ENCODE peak calls at places on chromosome 11, in nine cellular contexts. U is left ventricle myocardium inferior, J is right atrium auricular region, D is kidney, O is H9, R is GM20000, I is suprapubic skin, X is lower lobe of right lung, W is DND-41. L is an unnamed sample.

GRCh38 chr11:115144014-115144413 is 360.2 kb downstream of the CADM1 start:
- DNase-seq in R (no peak), U (no peak), X (no peak), J (no peak), O (no peak), W (no peak), D (peak), I (no peak), L (no peak)

GRCh38 chr11:122723576-122723975 is 68.1 kb downstream of the UBASH3B start:
- DNase-seq in O (no peak), I (no peak), X (no peak), U (no peak), D (no peak), R (no peak), W (peak), J (no peak), L (peak)

GRCh38 chr11:112625816-112626215 is 335.4 kb upstream of the NCAM1 start:
- DNase-seq in R (no peak), J (no peak), X (no peak), O (no peak), W (no peak), I (no peak), U (no peak), D (no peak), L (no peak)

GRCh38 chr11:538431-539051 is 1.2 kb downstream of the LRRC56 start:
- DNase-seq in X (peak), U (peak), I (peak), W (no peak), R (no peak), J (no peak), D (no peak), O (no peak), L (no peak)

GRCh38 chr11:95443386-95443785 is 212.4 kb upstream of the SESN3 start:
- DNase-seq in D (no peak), W (no peak), O (no peak), J (no peak), X (no peak), U (no peak), R (peak), I (no peak), L (peak)

GRCh38 chr11:10304495-10305261 is at the start of gene ADM:
- DNase-seq in W (peak), U (peak), R (peak), O (peak), J (peak), D (peak), I (peak), X (peak), L (peak)

GRCh38 chr11:32427935-32428664 is 7.2 kb downstream of the WT1 start:
- DNase-seq in O (peak), W (no peak), U (no peak), J (no peak), I (no peak), D (peak), X (no peak), R (peak), L (no peak)

GRCh38 chr11:88303037-88303436 is 34.5 kb downstream of the CTSC start:
- DNase-seq in R (no peak), J (no peak), I (no peak), U (no peak), O (no peak), X (no peak), D (no peak), W (no peak), L (no peak)

GRCh38 chr11:71327156-71328085 is 75.0 kb upstream of the SHANK2 start:
- DNase-seq in D (no peak), X (no peak), J (no peak), W (no peak), O (no peak), I (no peak), R (no peak), U (no peak), L (no peak)

GRCh38 chr11:71580057-71581003 is 2.3 kb downstream of the KRTAP5-11 start:
- DNase-seq in D (no peak), I (no peak), W (peak), J (no peak), R (peak), X (no peak), O (peak), U (peak), L (peak)

GRCh38 chr11:75035911-75036536 is 47.3 kb downstream of the NEU3 start:
- DNase-seq in R (no peak), O (peak), I (no peak), X (no peak), J (no peak), U (no peak), W (peak), D (no peak), L (no peak)

GRCh38 chr11:118918128-118918685 is 7.5 kb downstream of the BCL9L start:
- DNase-seq in I (peak), D (peak), R (no peak), W (no peak), O (peak), J (peak), X (peak), U (peak), L (peak)

GRCh38 chr11:93234602-93235207 is 36.9 kb upstream of the SLC36A4 start:
- DNase-seq in R (peak), W (peak), O (peak), D (peak), J (peak), X (peak), U (peak), I (peak), L (peak)

GRCh38 chr11:706957-707816 is 1.2 kb downstream of the EPS8L2 start:
- DNase-seq in D (peak), O (peak), R (peak), X (peak), W (no peak), J (no peak), I (peak), U (no peak), L (no peak)

GRCh38 chr11:12762696-12763324 is 88.6 kb downstream of the TEAD1 start:
- DNase-seq in D (no peak), I (no peak), U (no peak), W (no peak), O (no peak), R (no peak), J (no peak), X (no peak), L (no peak)

GRCh38 chr11:119907122-119907933 is 178.3 kb upstream of the NECTIN1 start:
- DNase-seq in R (no peak), I (no peak), O (no peak), X (peak), U (no peak), J (no peak), D (no peak), W (no peak), L (no peak)

GRCh38 chr11:60926500-60926899 is 2.2 kb downstream of the TMEM132A start:
- DNase-seq in O (no peak), U (no peak), J (no peak), W (no peak), R (no peak), X (no peak), D (no peak), I (no peak), L (no peak)

GRCh38 chr11:66855574-66856495 is 1.0 kb upstream of the LRFN4 start:
- DNase-seq in I (peak), X (peak), J (peak), W (peak), D (peak), U (peak), O (peak), R (peak), L (peak)

GRCh38 chr11:114440121-114440860 is 1.0 kb downstream of the REXO2 start:
- DNase-seq in J (no peak), U (no peak), X (no peak), O (no peak), R (no peak), W (no peak), D (no peak), I (no peak), L (no peak)

GRCh38 chr11:31237819-31238771 is 131.4 kb downstream of the DCDC1 start:
- DNase-seq in X (no peak), U (no peak), D (no peak), J (no peak), W (no peak), O (peak), R (no peak), I (no peak), L (no peak)

GRCh38 chr11:117197516-117198456 is 1.4 kb upstream of the TAGLN start:
- DNase-seq in X (peak), O (peak), W (no peak), D (peak), J (no peak), R (no peak), I (no peak), U (peak), L (no peak)
- TF ChIP-seq CTCF in X (peak), O (peak), W (peak), D (peak), J (peak), R (no peak), I (no peak), U (peak), L (peak)

GRCh38 chr11:59144096-59144495 is 1.4 kb downstream of the FAM111A start:
- DNase-seq in W (no peak), J (no peak), U (no peak), O (no peak), I (no peak), D (no peak), R (no peak), X (no peak), L (no peak)

GRCh38 chr11:59142530-59143507 is at the start of gene FAM111A:
- DNase-seq in J (peak), I (peak), X (peak), D (peak), R (peak), U (peak), O (peak), W (peak), L (peak)

GRCh38 chr11:59145534-59145933 is 2.9 kb downstream of the FAM111A start:
- DNase-seq in O (no peak), W (no peak), D (no peak), R (no peak), X (no peak), I (no peak), J (no peak), U (no peak), L (no peak)

GRCh38 chr11:59141673-59142460 is 789 bp upstream of the FAM111A start:
- DNase-seq in J (no peak), O (no peak), X (no peak), R (no peak), W (no peak), D (no peak), U (no peak), I (no peak), L (no peak)

DNA sequence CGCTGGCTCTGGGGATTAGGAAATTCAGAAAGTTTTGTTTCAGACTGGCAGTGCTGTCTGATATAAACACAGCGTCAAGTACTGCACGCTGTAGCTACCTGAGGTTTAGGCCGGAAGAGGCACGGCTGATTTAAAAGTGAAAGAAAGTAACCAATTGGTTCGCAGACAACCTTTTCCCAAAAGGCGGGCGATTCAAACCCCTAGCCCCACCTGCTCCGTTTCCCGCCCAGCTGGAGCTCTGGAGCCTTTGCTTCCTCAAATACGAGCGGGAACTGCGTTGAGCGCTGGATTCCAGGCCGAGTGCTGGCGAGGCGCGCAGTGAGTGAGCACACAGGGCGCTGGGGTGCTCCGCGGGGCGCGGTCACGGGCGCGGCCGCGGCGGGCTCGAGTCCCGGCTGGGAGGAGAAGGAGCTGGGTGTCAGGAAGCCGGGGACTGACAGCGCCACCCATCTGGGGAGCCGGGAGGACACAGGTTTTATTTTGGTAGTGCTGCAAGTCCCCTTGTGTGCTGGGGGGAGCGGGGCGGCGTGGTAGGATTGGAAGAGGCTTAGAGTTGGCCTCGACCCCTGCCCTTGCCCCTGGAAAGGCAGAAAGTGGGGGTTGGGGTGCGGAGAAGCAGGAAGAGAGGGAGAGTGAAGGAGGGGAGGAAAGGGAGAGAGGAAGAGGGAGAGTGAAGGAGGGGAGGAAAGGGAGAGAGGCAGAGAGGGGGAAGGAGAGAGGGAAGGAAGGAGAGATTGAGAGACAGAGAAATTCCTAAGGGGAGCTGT is 2.1 kb downstream of the FAM111A start:
- DNase-seq in X (peak), R (peak), O (peak), I (peak), D (peak), U (peak), W (peak), J (peak), L (peak)
- TF ChIP-seq CTCF in X (peak), R (peak), O (peak), I (peak), D (no peak), U (no peak), W (peak), J (no peak), L (no peak)

GRCh38 chr11:43278302-43278956 is 33.4 kb upstream of the API5 start:
- DNase-seq in J (no peak), W (no peak), R (peak), X (no peak), O (peak), U (no peak), I (no peak), D (no peak), L (no peak)
- TF ChIP-seq CTCF in J (peak), W (no peak), R (peak), X (no peak), O (peak), U (peak), I (no peak), D (peak), L (peak)

DNA sequence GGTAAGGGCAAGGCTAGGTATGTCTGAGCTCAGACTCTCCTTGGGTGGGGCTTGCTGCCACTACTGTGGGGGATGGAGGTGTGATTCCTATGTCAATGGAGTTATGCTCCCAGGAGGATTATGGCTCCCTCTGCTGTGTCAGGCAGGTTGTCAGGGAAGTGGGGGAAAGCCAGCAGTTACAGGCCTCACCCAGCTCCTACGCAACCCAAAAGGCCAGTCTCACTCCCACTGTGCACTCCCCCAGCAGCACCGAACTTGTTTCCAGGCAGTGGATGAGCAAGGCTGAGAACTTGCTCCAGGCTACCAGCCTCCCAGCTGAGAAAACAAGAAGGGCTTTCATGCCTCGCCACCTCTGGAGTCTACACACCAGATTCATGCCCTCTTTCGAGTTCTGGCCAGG is 18.2 kb downstream of the C11orf91 start:
- DNase-seq in R (no peak), U (no peak), O (no peak), I (no peak), X (no peak), D (no peak), W (no peak), J (no peak), L (no peak)
- TF ChIP-seq CTCF in R (no peak), U (peak), O (peak), I (no peak), X (no peak), D (no peak), W (no peak), J (no peak), L (no peak)

GRCh38 chr11:19455731-19456130 is 215.0 kb upstream of the E2F8 start:
- DNase-seq in U (peak), I (peak), R (no peak), X (no peak), D (no peak), W (no peak), O (peak), J (no peak), L (no peak)

GRCh38 chr11:19458231-19458630 is 217.5 kb upstream of the E2F8 start:
- DNase-seq in O (no peak), D (no peak), W (no peak), R (no peak), J (no peak), I (no peak), X (no peak), U (no peak), L (no peak)

GRCh38 chr11:19451609-19452008 is 210.9 kb upstream of the E2F8 start:
- DNase-seq in U (no peak), O (no peak), J (peak), I (no peak), R (no peak), D (no peak), X (no peak), W (no peak), L (no peak)

GRCh38 chr11:19450282-19450681 is 209.5 kb upstream of the E2F8 start:
- DNase-seq in O (no peak), D (no peak), R (no peak), U (no peak), X (no peak), I (no peak), J (no peak), W (no peak), L (no peak)

GRCh38 chr11:19453893-19454292 is 213.1 kb upstream of the E2F8 start:
- DNase-seq in U (no peak), J (peak), D (no peak), R (no peak), X (no peak), W (no peak), I (no peak), O (no peak), L (no peak)
- TF ChIP-seq CTCF in U (no peak), J (no peak), D (no peak), R (no peak), X (no peak), W (no peak), I (no peak), O (no peak), L (no peak)

DNA sequence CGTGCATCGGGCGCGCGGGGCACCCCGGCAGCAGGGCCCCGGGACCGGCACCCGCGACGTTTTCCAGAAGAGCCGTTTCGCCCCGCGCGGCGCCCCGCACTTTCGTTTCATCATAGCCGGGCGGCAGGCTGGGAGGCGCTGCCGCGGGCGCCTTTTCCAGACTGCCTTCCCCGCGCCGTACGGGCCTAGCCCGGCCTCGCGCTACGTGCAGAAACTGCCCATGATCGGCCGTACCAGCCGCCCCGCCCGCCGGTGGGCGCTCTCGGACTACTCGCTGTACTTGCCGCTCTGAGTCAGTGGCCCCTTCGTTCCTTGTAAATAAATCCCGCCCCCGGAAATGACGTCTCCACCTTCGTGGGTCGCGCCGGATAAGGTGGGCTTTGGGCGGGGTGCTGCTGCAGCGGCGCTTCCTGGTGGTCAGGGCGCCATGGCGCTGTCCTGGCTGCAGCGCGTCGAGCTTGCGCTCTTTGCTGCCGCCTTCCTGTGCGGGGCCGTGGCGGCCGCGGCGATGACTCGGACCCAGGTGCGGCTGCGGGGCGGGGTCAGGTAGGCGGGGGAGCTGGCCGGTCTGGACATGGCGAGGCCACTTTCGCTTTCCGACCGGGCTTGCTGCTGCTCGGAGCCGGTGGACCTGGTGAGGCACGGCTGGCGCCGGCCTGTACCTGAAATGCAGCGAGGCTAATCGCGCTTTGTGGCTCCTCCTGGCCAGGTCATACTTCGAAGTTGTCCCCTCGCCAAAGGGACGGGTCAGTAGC is at the start of gene TMEM179B:
- DNase-seq in J (peak), I (peak), U (peak), W (peak), R (peak), D (peak), X (peak), O (peak), L (peak)
- TF ChIP-seq CTCF in J (peak), I (peak), U (peak), W (peak), R (peak), D (peak), X (peak), O (peak), L (peak)

GRCh38 chr11:7143908-7144307 is 55.1 kb downstream of the RBMXL2 start:
- DNase-seq in R (no peak), U (no peak), D (no peak), O (no peak), W (no peak), I (no peak), J (no peak), X (no peak), L (no peak)
- TF ChIP-seq CTCF in R (no peak), U (peak), D (peak), O (peak), W (peak), I (peak), J (peak), X (no peak), L (peak)

GRCh38 chr11:18394300-18394927 is at the start of gene LDHA:
- DNase-seq in X (peak), R (peak), J (peak), O (peak), U (peak), I (peak), W (peak), D (peak), L (peak)
- TF ChIP-seq CTCF in X (no peak), R (no peak), J (no peak), O (no peak), U (no peak), I (no peak), W (no peak), D (peak), L (no peak)

GRCh38 chr11:133945087-133945974 is 11.4 kb downstream of the IGSF9B start:
- DNase-seq in X (no peak), R (no peak), W (peak), I (no peak), U (peak), J (peak), O (no peak), D (peak), L (peak)

GRCh38 chr11:133948711-133949110 is 8.1 kb downstream of the IGSF9B start:
- DNase-seq in O (no peak), R (no peak), U (no peak), W (no peak), D (no peak), I (no peak), J (no peak), X (no peak), L (peak)

GRCh38 chr11:133946541-133947297 is 10.0 kb downstream of the IGSF9B start:
- DNase-seq in O (no peak), X (no peak), U (peak), I (no peak), J (no peak), R (no peak), W (peak), D (peak), L (peak)

GRCh38 chr11:133946018-133946417 is 10.8 kb downstream of the IGSF9B start:
- DNase-seq in R (no peak), W (no peak), X (no peak), J (no peak), U (no peak), D (peak), O (no peak), I (no peak), L (no peak)

GRCh38 chr11:133947298-133947905 is 9.4 kb downstream of the IGSF9B start:
- DNase-seq in J (no peak), D (no peak), O (peak), I (no peak), X (no peak), U (peak), W (peak), R (peak), L (peak)
- TF ChIP-seq CTCF in J (peak), D (no peak), O (peak), I (peak), X (peak), U (peak), W (peak), R (no peak), L (peak)

L was measured in activated CD8-positive, alpha-beta T cell treated with anti-CD3 and anti-CD28 coated beads for 36 hours.